ENCODE peak calls at places on chromosomes 1 and 21, in five cellular contexts. A is epithelial cell of prostate; G is aorta; D is CD8-positive, alpha-beta T cell; J is thoracic aorta. O is an unnamed sample.

GRCh38 chr21:15706686-15707085 is 23.1 kb upstream of the USP25 start:
- DNase-seq in J (no peak), G (no peak), D (no peak), A (peak; percentile 82), O (no peak)

GRCh38 chr21:42373181-42373907 is 7.0 kb upstream of the TFF1 start:
- DNase-seq in A (no peak), G (no peak), J (no peak), D (no peak), O (no peak)

GRCh38 chr21:44920694-44921604 is at the start of gene ITGB2:
- DNase-seq in D (peak; percentile 28), A (no peak), J (no peak), G (peak; percentile 81), O (no peak)

GRCh38 chr1:111364690-111365089 is 62.8 kb downstream of the OVGP1 start:
- DNase-seq in J (no peak), D (no peak), A (no peak), G (no peak), O (no peak)

GRCh38 chr1:46525253-46525983 is 26.0 kb downstream of the KNCN start:
- DNase-seq in G (no peak), A (no peak), J (no peak), D (no peak), O (no peak)

GRCh38 chr1:53560572-53561487 is 101.6 kb downstream of the DMRTB1 start:
- DNase-seq in J (no peak), D (no peak), A (no peak), G (peak; percentile 28), O (no peak)

GRCh38 chr1:34663031-34663430 is 91.8 kb upstream of the GJB5 start:
- DNase-seq in D (no peak), A (no peak), G (no peak), J (no peak), O (no peak)

GRCh38 chr21:44872568-44873355 is 728 bp downstream of the PTTG1IP start:
- DNase-seq in J (peak; percentile 23), G (peak; percentile 70), A (no peak), D (no peak), O (no peak)

GRCh38 chr1:173715538-173715844 is 710 bp downstream of the KLHL20 start:
- DNase-seq in D (no peak), J (no peak), G (no peak), A (no peak), O (no peak)

GRCh38 chr1:192807968-192808587 is 761 bp upstream of the RGS2 start:
- DNase-seq in A (no peak), D (no peak), J (no peak), G (no peak), O (no peak)

GRCh38 chr1:226097866-226098625 is 35.5 kb downstream of the H3-3A start:
- DNase-seq in G (no peak), J (no peak), D (no peak), A (peak; percentile 72), O (no peak)

GRCh38 chr1:233448290-233448689 is 120.8 kb downstream of the MAP3K21 start:
- DNase-seq in A (no peak), D (no peak), G (no peak), J (no peak), O (no peak)

GRCh38 chr1:190169311-190170067 is 308.2 kb downstream of the BRINP3 start:
- DNase-seq in D (no peak), J (no peak), G (no peak), A (no peak), O (no peak)

GRCh38 chr1:219916257-219916656 is 12.1 kb downstream of the SLC30A10 start:
- DNase-seq in A (no peak), G (no peak), D (no peak), J (no peak), O (no peak)

GRCh38 chr1:117860906-117861610 is 68.4 kb downstream of the GDAP2 start:
- DNase-seq in J (no peak), G (no peak), D (no peak), A (no peak), O (no peak)

GRCh38 chr1:110098222-110099026 is 13.8 kb upstream of the UBL4B start:
- DNase-seq in J (no peak), G (no peak), D (no peak), A (no peak), O (no peak)

GRCh38 chr1:2488688-2489087 is 12.6 kb downstream of the PLCH2 start:
- DNase-seq in D (no peak), J (no peak), A (no peak), G (no peak), O (no peak)

GRCh38 chr21:26846036-26846931 is 1.1 kb upstream of the ADAMTS1 start:
- DNase-seq in A (no peak), G (peak; percentile 92), J (peak; percentile 36), D (no peak), O (peak; percentile 80)

GRCh38 chr1:58893257-58893869 is 109.5 kb upstream of the JUN start:
- DNase-seq in J (no peak), D (no peak), A (no peak), G (no peak), O (no peak)

GRCh38 chr1:185044981-185045792 is at the start of gene RNF2:
- DNase-seq in A (no peak), G (peak; percentile 89), D (peak; percentile 77), J (peak; percentile 45), O (peak; percentile 57)

GRCh38 chr1:29749546-29749945 is 513.2 kb downstream of the PTPRU start:
- DNase-seq in G (no peak), J (no peak), A (no peak), D (no peak), O (no peak)

GRCh38 chr1:145708063-145708462 is 895 bp upstream of the PDZK1 start:
- DNase-seq in D (no peak), J (no peak), A (no peak), G (no peak), O (no peak)

GRCh38 chr1:84757301-84757700 is 67.0 kb upstream of the SSX2IP start:
- DNase-seq in J (no peak), G (no peak), A (no peak), D (no peak), O (no peak)

GRCh38 chr1:55046871-55047270 is 7.5 kb downstream of the PCSK9 start:
- DNase-seq in G (no peak), D (no peak), J (no peak), A (no peak), O (no peak)

GRCh38 chr21:44428281-44428942 is 26.9 kb upstream of the LRRC3 start:
- DNase-seq in A (peak; percentile 24), D (peak; percentile 34), G (no peak), J (no peak), O (no peak)

GRCh38 chr1:98839840-98840239 is 164.8 kb downstream of the PLPPR5 start:
- DNase-seq in G (no peak), A (no peak), J (no peak), D (no peak), O (no peak)

GRCh38 chr1:45687753-45688737 is at the start of gene TMEM69:
- DNase-seq in A (peak; percentile 55), J (peak; percentile 8), D (peak; percentile 71), G (peak; percentile 79), O (peak; percentile 25)

GRCh38 chr1:32014199-32014936 is 700 bp downstream of the KHDRBS1 start:
- DNase-seq in D (no peak), A (no peak), J (peak; percentile 18), G (peak; percentile 74), O (peak; percentile 19)

GRCh38 chr21:17967319-17967718 is 148.2 kb upstream of the C21orf91 start:
- DNase-seq in D (no peak), A (no peak), J (no peak), G (no peak), O (no peak)

GRCh38 chr1:77682442-77683141 is at the start of gene ZZZ3:
- DNase-seq in G (peak; percentile 96), J (peak; percentile 74), A (peak; percentile 72), D (peak; percentile 86), O (peak; percentile 95)

GRCh38 chr1:156581661-156582387 is 2.3 kb downstream of the TTC24 start:
- DNase-seq in G (no peak), D (peak; percentile 47), A (no peak), J (no peak), O (no peak)

GRCh38 chr1:3641046-3641760 is 8.7 kb downstream of the WRAP73 start:
- DNase-seq in D (no peak), G (peak; percentile 11), J (no peak), A (no peak), O (no peak)

GRCh38 chr1:172343246-172344099 is 77.0 kb upstream of the C1orf105 start:
- DNase-seq in A (no peak), D (no peak), G (no peak), J (no peak), O (no peak)

GRCh38 chr1:43913666-43914325 is 19.8 kb upstream of the ARTN start:
- DNase-seq in J (no peak), D (no peak), G (no peak), A (no peak), O (no peak)

GRCh38 chr1:43910359-43910758 is 23.2 kb upstream of the ARTN start:
- DNase-seq in D (no peak), A (no peak), G (no peak), J (no peak), O (no peak)

GRCh38 chr1:43912607-43913006 is 21.0 kb upstream of the ARTN start:
- DNase-seq in D (no peak), G (no peak), A (no peak), J (no peak), O (no peak)

GRCh38 chr1:43914576-43915525 is 18.8 kb upstream of the ARTN start:
- DNase-seq in D (no peak), G (no peak), J (no peak), A (no peak), O (no peak)

DNA sequence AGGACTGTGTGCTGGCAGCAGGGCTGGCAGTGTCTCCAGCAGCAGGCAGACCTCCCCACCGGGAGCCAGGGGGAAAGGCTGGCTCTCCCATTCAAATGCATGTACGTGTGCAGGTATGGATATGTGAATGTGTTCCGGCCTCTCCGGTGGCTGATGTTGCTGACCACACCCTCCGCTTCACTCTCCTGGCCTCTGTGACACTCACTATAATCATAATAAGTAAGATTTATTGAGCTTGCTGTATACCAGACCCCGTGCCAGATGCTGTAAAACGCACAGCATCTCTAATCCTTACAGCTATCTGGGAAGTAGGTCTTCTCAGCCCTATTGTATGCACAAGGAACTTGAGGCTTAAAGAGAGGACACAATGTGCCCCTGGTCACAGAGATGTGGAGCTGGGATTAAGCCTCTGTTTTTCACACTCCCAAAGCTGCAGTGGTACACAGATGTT is 20.5 kb upstream of the ARTN start:
- DNase-seq in A (no peak), G (no peak), D (no peak), J (no peak), O (no peak)
- H3K27ac ChIP-seq in A (peak overlapping the region; percentile 96), G (no peak overlapping the region), D (no peak overlapping the region), J (no peak overlapping the region), O (no peak overlapping the region)

GRCh38 chr1:14924012-14924452 is 229.5 kb upstream of the TMEM51 start:
- DNase-seq in A (no peak), D (no peak), J (no peak), G (peak; percentile 81), O (no peak)
- H3K27ac ChIP-seq in A (no peak overlapping the region), D (no peak overlapping the region), J (peak overlapping the region; percentile 69), G (no peak overlapping the region), O (no peak overlapping the region)

GRCh38 chr1:244962140-244962539 is 97.8 kb upstream of the HNRNPU start:
- DNase-seq in G (no peak), D (no peak), J (no peak), A (no peak), O (no peak)
- H3K27ac ChIP-seq in G (no peak overlapping the region), D (no peak overlapping the region), J (peak overlapping the region; percentile 77), A (no peak overlapping the region), O (no peak overlapping the region)

GRCh38 chr1:15681346-15682290 is 2.5 kb upstream of the PLEKHM2 start:
- DNase-seq in J (no peak), D (no peak), A (peak; percentile 79), G (no peak), O (no peak)
- H3K27ac ChIP-seq in J (peak overlapping the region; percentile 26), D (no peak overlapping the region), A (peak overlapping the region; percentile 98), G (no peak overlapping the region), O (peak overlapping the region; percentile 97)

O was measured in tibial nerve.